ENCODE peak calls at places on chromosomes 5 and 9, in five cellular contexts. R is stomach, L is ovary, D is sigmoid colon, X is GM12878. O is an unnamed sample. For H3K4me1, the result is how much of the 10 kb centered on the place peaks cover.

GRCh38 chr9:83330207-83331196 is 207.7 kb downstream of the FRMD3 start:
- DNase-seq in R (no peak), L (no peak), D (no peak), X (no peak), O (no peak)

GRCh38 chr9:15357050-15357653 is 50.1 kb upstream of the TTC39B start:
- DNase-seq in R (peak), L (no peak), D (no peak), X (no peak), O (no peak)

GRCh38 chr9:10371824-10372223 is 241.0 kb downstream of the PTPRD start:
- DNase-seq in R (no peak), L (no peak), D (no peak), X (no peak), O (no peak)

GRCh38 chr5:17217421-17218352 is at the start of gene BASP1:
- DNase-seq in R (peak), L (peak), D (peak), X (no peak), O (peak)

GRCh38 chr5:26610581-26610980 is 427.8 kb downstream of the CDH9 start:
- DNase-seq in R (no peak), L (no peak), D (no peak), X (no peak), O (no peak)

GRCh38 chr5:18465833-18466681 is 831.8 kb downstream of the TAF11L14 start:
- DNase-seq in R (peak), L (no peak), D (no peak), X (peak), O (peak)

GRCh38 chr5:139650031-139650688 is 2.0 kb downstream of the CXXC5 start:
- DNase-seq in R (peak), L (peak), D (peak), X (no peak), O (no peak)

GRCh38 chr9:78314953-78315870 is 18.3 kb downstream of the PSAT1 start:
- DNase-seq in R (no peak), L (no peak), D (no peak), X (no peak), O (no peak)

GRCh38 chr5:10310073-10310779 is 2.5 kb upstream of the CMBL start:
- DNase-seq in R (peak), L (peak), D (no peak), X (no peak), O (no peak)

GRCh38 chr9:96505316-96505991 is 55.5 kb downstream of the HABP4 start:
- DNase-seq in R (no peak), L (no peak), D (no peak), X (no peak), O (peak)

GRCh38 chr9:530681-531080 is 310.8 kb upstream of the DMRT1 start:
- DNase-seq in R (no peak), L (no peak), D (no peak), X (no peak), O (no peak)

GRCh38 chr9:34413229-34413852 is 36.6 kb upstream of the MYORG start:
- DNase-seq in R (peak), L (peak), D (no peak), X (no peak), O (peak)

GRCh38 chr9:113456235-113456634 is 7.3 kb upstream of the RGS3 start:
- DNase-seq in R (no peak), L (no peak), D (no peak), X (no peak), O (no peak)

GRCh38 chr5:177189416-177189815 is 55.8 kb downstream of the NSD1 start:
- DNase-seq in R (no peak), L (no peak), D (no peak), X (no peak), O (no peak)

GRCh38 chr9:117405950-117406705 is 8.7 kb downstream of the ASTN2 start:
- DNase-seq in R (no peak), L (no peak), D (no peak), X (no peak), O (no peak)

GRCh38 chr9:79731483-79731882 is 159.7 kb downstream of the TLE4 start:
- DNase-seq in R (no peak), L (no peak), D (no peak), X (peak), O (no peak)

GRCh38 chr5:173333900-173334685 is 5.9 kb upstream of the STC2 start:
- DNase-seq in R (no peak), L (no peak), D (no peak), X (no peak), O (no peak)

GRCh38 chr5:150068472-150068871 is 17.9 kb downstream of the CSF1R start:
- DNase-seq in R (peak), L (no peak), D (peak), X (no peak), O (no peak)

DNA sequence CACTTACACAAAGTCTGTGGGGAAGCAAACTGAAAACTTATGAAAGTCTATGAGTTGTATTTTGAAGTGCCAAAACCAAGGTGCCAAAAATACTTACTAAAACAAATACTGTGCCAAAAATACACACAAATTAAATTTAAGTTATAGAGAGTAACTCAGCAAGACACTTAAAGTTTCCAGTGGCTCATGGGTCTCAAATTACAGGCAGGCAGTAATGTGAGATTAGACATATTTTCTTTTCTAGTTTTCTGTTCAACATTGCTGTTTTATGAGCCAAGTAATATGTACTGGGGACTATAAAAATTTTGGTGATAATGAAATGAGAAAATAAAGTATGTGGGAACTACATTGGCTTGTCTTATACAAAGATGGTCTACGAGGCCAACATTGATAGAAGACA is 172.2 kb upstream of the SNX2 start:
- DNase-seq in R (no peak), L (no peak), D (no peak), X (no peak), O (no peak)
- TF ChIP-seq EP300 in R (no peak), L (no peak), D (no peak), X (no peak), O (no peak)

DNA sequence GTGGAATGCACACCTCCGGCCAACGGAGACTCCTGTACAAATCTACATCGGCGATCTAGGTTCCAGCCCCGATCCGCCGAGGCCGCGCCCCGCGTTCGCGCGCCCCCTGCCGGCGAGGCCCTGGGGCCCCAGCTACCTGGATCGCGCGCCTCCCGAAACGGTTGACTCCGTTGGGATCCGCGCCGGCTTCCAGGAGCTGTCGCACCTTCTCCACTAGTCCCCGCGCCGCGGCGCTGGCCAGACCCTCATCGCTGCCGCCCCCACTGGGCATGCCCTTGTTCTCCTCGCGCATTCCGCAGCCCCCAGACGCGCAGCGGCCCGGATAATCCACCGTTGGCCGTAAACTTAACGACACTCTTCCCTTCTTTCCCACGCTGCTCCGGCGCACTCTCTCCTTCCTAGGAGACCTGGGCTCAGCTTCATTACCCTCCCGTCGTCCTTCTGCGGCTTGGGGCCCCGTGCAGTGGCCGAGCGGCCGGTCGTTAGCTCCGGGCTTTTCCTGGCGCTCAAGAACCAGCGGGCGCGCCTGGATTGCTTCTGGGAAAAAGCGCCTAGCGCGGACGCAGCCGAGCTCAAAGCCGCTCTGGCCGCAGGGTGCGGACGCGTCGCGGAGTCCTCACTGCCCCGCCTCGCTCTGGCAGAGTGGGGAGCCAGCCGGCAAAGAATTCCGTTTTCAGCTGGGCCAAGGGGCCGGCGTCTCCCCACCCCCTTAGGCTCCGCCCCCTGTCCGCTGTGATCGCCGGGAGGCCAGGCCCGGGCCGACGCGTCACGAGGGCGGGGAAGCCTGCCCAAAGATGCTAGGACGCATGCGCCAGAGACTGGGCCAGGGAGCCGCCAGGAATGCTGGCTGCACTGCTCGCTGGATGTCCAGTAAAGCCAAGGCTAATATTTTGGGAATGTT is at the start of gene CDKN2B:
- DNase-seq in R (peak), L (peak), D (peak), X (no peak), O (peak)
- TF ChIP-seq POLR2A in R (no peak), L (peak), D (peak), X (peak), O (peak)

GRCh38 chr5:137836997-137837396 is 30.7 kb upstream of the MYOT start:
- DNase-seq in R (no peak), L (no peak), D (no peak), X (no peak), O (no peak)
- H3K4me1 ChIP-seq in R (under half), L (under half), D (under half), X (under half), O (under half)

DNA sequence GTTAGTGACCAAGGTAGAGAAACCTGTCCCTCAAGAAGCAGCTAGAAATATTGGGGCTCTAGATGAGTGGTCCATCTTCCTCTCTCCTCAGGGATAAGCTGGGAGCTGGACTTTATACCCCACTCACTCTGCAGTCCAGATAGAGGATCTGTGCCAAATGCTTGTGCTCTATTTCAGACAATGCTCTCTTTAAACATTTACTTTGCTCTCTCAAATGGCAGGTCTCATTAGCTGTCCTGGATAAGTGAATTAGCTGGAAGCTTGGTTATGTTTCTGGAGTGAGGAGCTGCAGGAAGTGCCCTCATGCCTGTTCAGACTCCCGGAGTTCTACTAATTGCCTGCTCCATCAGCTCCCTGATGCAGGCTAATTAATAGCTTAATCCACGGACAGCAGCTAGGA is 151.1 kb upstream of the CCDC152 start:
- DNase-seq in R (no peak), L (no peak), D (no peak), X (no peak), O (no peak)
- TF ChIP-seq EP300 in R (no peak), L (no peak), D (no peak), X (no peak), O (no peak)

GRCh38 chr9:137223078-137224040 is 1.3 kb upstream of the RNF208 start:
- DNase-seq in R (peak), L (peak), D (peak), X (peak), O (peak)
- TF ChIP-seq POLR2A in R (no peak), L (peak), D (peak), X (peak), O (no peak)

GRCh38 chr9:123929870-123930831 is at the start of gene DENND1A:
- DNase-seq in R (peak), L (peak), D (peak), X (no peak), O (peak)
- H3K4me1 ChIP-seq in R (under half), L (under half), D (under half), X (under half), O (under half)

GRCh38 chr5:6632931-6633468 is at the start of the genes NSUN2 and SRD5A1:
- DNase-seq in R (peak), L (peak), D (peak), X (peak), O (peak)
- TF ChIP-seq EP300 in R (no peak), L (no peak), D (no peak), X (no peak), O (peak)

DNA sequence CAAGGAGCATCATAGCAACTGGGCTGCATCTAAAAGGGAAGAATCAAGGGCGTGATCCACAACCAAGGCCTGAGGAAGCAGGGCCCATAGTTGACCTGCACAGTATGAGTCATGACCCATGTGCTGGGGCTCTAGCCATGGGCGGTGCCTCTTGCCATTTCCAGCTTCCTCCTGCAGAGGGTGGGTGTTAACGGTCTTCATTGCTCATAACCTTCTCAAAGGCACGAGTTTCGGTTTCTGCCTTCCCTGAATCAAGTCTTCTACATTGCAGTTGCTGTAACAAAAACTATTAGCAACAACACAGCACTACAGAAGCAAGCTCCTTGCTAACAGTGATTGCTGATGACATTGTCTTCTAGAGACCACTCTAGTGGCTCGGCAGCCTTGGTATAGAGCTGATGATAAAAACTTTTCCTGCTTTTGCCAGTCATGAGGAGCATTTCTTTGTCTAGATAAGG is 66.9 kb downstream of the CTSL start:
- DNase-seq in R (peak), L (no peak), D (peak), X (peak), O (peak)
- TF ChIP-seq POLR2A in R (no peak), L (no peak), D (no peak), X (no peak), O (no peak)

DNA sequence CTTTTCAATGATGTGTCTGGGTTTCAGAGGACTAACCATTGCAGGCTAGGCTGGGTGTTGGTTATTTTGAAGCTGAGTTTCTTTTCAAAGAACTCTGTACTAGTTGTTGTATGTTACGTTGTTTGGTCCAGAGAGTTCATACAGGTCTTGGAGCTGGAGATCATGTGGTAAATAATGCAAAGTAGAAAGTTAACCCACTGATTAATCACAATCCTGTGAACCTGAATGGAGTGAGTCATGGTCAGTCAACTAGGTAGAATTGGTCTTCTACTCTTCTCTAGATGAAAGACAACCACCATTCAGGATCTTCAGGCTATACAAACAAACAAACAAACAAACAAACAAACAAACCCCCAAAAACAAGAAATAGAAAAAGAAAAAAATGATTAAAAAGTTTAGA is 388.9 kb upstream of the ACTBL2 start:
- DNase-seq in R (no peak), L (no peak), D (no peak), X (no peak), O (no peak)
- H3K4me1 ChIP-seq in R (under half), L (under half), D (under half), X (under half), O (under half)

DNA sequence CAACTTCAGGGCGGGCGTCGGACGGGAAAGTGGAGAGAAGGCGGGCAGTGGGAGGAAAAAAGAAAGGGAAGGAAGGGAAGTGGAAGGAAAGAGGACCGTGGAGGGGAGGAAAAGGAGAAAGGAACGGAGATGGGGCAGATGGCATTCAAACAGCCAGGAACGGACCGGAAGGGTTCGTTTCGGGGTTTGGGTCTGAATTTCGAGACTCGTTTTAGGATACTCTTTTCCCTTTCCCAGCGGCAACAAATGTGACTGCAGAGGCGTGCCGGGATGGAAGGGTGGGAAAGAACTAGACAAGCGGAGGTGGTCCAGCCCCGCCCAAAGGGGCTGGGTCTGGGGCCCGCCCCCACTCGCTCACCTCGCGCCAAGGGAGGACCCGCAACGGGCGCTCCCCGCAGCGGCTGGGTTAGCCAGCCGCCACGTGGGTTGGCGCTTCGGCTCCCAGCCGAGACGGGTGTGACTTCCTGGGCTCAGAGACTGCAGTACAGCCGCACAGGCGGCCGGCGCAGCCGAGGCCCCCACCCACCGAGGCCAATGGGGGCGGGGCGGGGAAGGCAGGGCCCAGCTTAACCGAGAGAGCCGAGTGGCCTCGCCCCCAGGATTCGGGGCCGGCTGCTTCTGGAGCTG is 2.7 kb downstream of the VCAN start:
- DNase-seq in R (peak), L (no peak), D (peak), X (no peak), O (peak)
- TF ChIP-seq EP300 in R (no peak), L (no peak), D (no peak), X (no peak), O (peak)

O was measured in tibial nerve.